ENCODE peak calls at places on chromosomes 11 and 22, in six cellular contexts. F is neural progenitor cell; Z is naive thymus-derived CD4-positive, alpha-beta T cell; W is adipocyte; S is neuronal stem cell; D is tibial nerve. N is an unnamed sample. For H3K27me3 and H3K9me3, the result is how much of the 10 kb centered on the place peaks cover.

GRCh38 chr11:134683860-134684259 is 271.8 kb upstream of the B3GAT1 start:
- DNase-seq in F (no peak), Z (no peak), W (no peak), S (no peak), D (no peak), N (no peak)

GRCh38 chr11:65433657-65434056 is 11.1 kb downstream of the NEAT1 start:
- DNase-seq in F (no peak), Z (peak), W (no peak), S (no peak), D (peak), N (no peak)

GRCh38 chr22:20781272-20781990 is 7.5 kb downstream of the SERPIND1 start:
- DNase-seq in F (no peak), Z (no peak), W (no peak), S (no peak), D (no peak), N (no peak)

GRCh38 chr22:28410050-28410816 is 269.4 kb downstream of the TTC28 start:
- DNase-seq in F (no peak), Z (no peak), W (peak), S (no peak), D (no peak), N (peak)

GRCh38 chr11:113365895-113366294 is 21.7 kb upstream of the ANKK1 start:
- DNase-seq in F (no peak), Z (no peak), W (no peak), S (no peak), D (no peak), N (no peak)

GRCh38 chr11:126115253-126115540 is 52.5 kb upstream of the CDON start:
- DNase-seq in F (no peak), Z (no peak), W (peak), S (no peak), D (peak), N (peak)

GRCh38 chr11:2885017-2885675 is 429 bp downstream of the CDKN1C start:
- DNase-seq in F (peak), Z (peak), W (peak), S (no peak), D (no peak), N (peak)

GRCh38 chr11:95904009-95904650 is 19.8 kb downstream of the MTMR2 start:
- DNase-seq in F (peak), Z (no peak), W (no peak), S (no peak), D (no peak), N (no peak)

GRCh38 chr11:46333129-46333947 is 13.9 kb upstream of the DGKZ start:
- DNase-seq in F (peak), Z (peak), W (peak), S (no peak), D (no peak), N (no peak)

GRCh38 chr11:16372355-16372754 is 16.0 kb upstream of the SOX6 start:
- DNase-seq in F (no peak), Z (no peak), W (no peak), S (no peak), D (no peak), N (no peak)

GRCh38 chr11:22244986-22245592 is 52.2 kb downstream of the ANO5 start:
- DNase-seq in F (peak), Z (no peak), W (peak), S (peak), D (no peak), N (no peak)

GRCh38 chr22:39592104-39593060 is 21.8 kb downstream of the CACNA1I start:
- DNase-seq in F (peak), Z (no peak), W (peak), S (no peak), D (no peak), N (peak)

GRCh38 chr11:2558402-2558801 is 113.6 kb downstream of the KCNQ1 start:
- DNase-seq in F (no peak), Z (no peak), W (no peak), S (no peak), D (no peak), N (no peak)

GRCh38 chr11:126405374-126405773 is 49.9 kb downstream of the ST3GAL4 start:
- DNase-seq in F (no peak), Z (no peak), W (no peak), S (no peak), D (no peak), N (no peak)

GRCh38 chr11:70503878-70504240 is 105.5 kb downstream of the CTTN start:
- DNase-seq in F (no peak), Z (no peak), W (no peak), S (no peak), D (no peak), N (no peak)

GRCh38 chr11:122645847-122646246 is 9.7 kb upstream of the UBASH3B start:
- DNase-seq in F (no peak), Z (no peak), W (no peak), S (no peak), D (no peak), N (no peak)

GRCh38 chr22:30424471-30425326 is 869 bp upstream of the MTFP1 start:
- DNase-seq in F (peak), Z (no peak), W (peak), S (no peak), D (no peak), N (no peak)

GRCh38 chr11:88103337-88104206 is 71.7 kb downstream of the RAB38 start:
- DNase-seq in F (peak), Z (peak), W (peak), S (peak), D (no peak), N (peak)

GRCh38 chr11:24239930-24240329 is 256.9 kb upstream of the LUZP2 start:
- DNase-seq in F (no peak), Z (no peak), W (no peak), S (no peak), D (no peak), N (no peak)

GRCh38 chr11:133991101-133991500 is 34.3 kb upstream of the IGSF9B start:
- DNase-seq in F (no peak), Z (no peak), W (no peak), S (no peak), D (no peak), N (no peak)

GRCh38 chr11:47524200-47524874 is 28.6 kb downstream of the CELF1 start:
- DNase-seq in F (no peak), Z (no peak), W (no peak), S (no peak), D (no peak), N (no peak)

GRCh38 chr11:29009426-29009825 is 901.2 kb downstream of the METTL15 start:
- DNase-seq in F (no peak), Z (no peak), W (peak), S (no peak), D (no peak), N (no peak)

GRCh38 chr11:115611343-115611742 is 107.1 kb upstream of the CADM1 start:
- DNase-seq in F (peak), Z (no peak), W (no peak), S (peak), D (no peak), N (no peak)

GRCh38 chr11:40338739-40339138 is 1120.7 kb downstream of the LRRC4C start:
- DNase-seq in F (no peak), Z (no peak), W (peak), S (no peak), D (no peak), N (no peak)

GRCh38 chr11:46249103-46249942 is 28.1 kb upstream of the CREB3L1 start:
- DNase-seq in F (no peak), Z (no peak), W (no peak), S (no peak), D (no peak), N (no peak)

GRCh38 chr11:73383249-73384126 is 7.3 kb downstream of the RELT start:
- DNase-seq in F (peak), Z (no peak), W (peak), S (no peak), D (no peak), N (no peak)

GRCh38 chr11:36672815-36673450 is 74.9 kb upstream of the RAG2 start:
- DNase-seq in F (peak), Z (no peak), W (peak), S (no peak), D (no peak), N (no peak)

GRCh38 chr11:68270334-68271022 is 1.3 kb downstream of the C11orf24 start:
- DNase-seq in F (no peak), Z (no peak), W (peak), S (no peak), D (no peak), N (no peak)

GRCh38 chr11:101445761-101446160 is 138.0 kb downstream of the TRPC6 start:
- DNase-seq in F (peak), Z (no peak), W (peak), S (no peak), D (no peak), N (no peak)
- H3K4me3 ChIP-seq in F (no peak), Z (no peak), W (no peak), S (no peak), D (no peak), N (no peak)

DNA sequence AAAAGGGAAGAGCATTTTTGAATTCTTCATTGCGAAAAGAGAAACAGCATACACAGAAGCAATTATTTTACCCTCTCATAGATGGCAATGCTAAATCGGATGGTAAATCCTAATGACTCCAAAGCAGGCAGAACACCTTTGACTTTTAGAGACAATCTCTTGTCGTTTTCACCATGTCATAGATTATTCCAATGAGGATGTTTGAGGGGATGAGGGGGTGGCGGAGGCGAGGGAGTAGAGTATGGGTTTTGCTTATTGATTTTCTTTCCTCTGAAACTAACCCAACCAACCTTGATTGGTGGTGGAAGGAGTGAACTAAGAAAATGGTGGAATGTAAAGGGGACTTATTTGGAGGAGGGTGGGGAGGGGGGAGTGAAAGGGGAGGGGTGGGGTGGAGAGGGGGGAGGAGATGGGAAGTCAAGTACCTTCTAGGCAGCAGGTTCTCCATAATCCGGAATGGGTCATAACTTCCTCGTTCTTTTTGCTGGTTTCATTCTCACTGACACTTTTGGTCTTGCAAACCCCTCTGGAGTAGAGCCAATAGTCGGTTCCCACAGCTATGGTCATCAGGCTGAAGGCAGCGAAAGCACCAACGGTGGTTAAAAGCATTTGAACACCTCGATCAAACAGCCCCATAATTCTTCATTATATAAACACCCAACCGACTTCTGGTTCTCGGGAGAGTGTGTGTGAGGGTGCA is 1.5 kb downstream of the CACNG2 start:
- DNase-seq in F (no peak), Z (no peak), W (no peak), S (no peak), D (no peak), N (no peak)
- H3K27me3 ChIP-seq in F (half or more), Z (under half), W (half or more), S (half or more), D (under half), N (half or more)

GRCh38 chr22:49398646-49399045 is 429.0 kb downstream of the BRD1 start:
- DNase-seq in F (no peak), Z (no peak), W (no peak), S (no peak), D (no peak), N (no peak)

GRCh38 chr22:49395617-49396016 is 432.1 kb downstream of the BRD1 start:
- DNase-seq in F (no peak), Z (no peak), W (no peak), S (no peak), D (no peak), N (no peak)

GRCh38 chr22:49398115-49398514 is 429.6 kb downstream of the BRD1 start:
- DNase-seq in F (no peak), Z (no peak), W (no peak), S (no peak), D (no peak), N (no peak)

GRCh38 chr22:49394116-49394785 is 433.4 kb downstream of the BRD1 start:
- DNase-seq in F (no peak), Z (no peak), W (no peak), S (no peak), D (no peak), N (no peak)

DNA sequence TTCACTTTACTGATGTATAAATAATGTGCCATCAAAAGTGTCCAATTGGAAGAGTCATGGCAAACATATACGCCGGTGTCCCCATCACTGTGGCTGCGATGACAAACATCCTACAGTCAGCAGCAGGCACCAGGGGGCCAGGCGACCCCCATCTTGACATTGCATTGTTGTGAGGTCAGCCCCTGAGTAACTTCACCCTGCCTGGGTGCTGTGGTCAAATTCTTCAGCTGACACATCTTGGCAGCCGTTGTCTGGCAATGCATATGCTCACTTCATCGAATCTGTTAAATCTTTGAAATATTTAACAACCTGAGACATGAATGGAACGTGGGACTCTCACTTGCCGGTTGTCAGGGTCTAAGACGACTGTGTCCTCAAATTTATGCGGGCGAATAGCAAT is 430.9 kb downstream of the BRD1 start:
- DNase-seq in F (no peak), Z (no peak), W (no peak), S (no peak), D (no peak), N (no peak)
- H3K9me3 ChIP-seq in F (under half), Z (under half), W (under half), S (under half), D (under half), N (under half)

DNA sequence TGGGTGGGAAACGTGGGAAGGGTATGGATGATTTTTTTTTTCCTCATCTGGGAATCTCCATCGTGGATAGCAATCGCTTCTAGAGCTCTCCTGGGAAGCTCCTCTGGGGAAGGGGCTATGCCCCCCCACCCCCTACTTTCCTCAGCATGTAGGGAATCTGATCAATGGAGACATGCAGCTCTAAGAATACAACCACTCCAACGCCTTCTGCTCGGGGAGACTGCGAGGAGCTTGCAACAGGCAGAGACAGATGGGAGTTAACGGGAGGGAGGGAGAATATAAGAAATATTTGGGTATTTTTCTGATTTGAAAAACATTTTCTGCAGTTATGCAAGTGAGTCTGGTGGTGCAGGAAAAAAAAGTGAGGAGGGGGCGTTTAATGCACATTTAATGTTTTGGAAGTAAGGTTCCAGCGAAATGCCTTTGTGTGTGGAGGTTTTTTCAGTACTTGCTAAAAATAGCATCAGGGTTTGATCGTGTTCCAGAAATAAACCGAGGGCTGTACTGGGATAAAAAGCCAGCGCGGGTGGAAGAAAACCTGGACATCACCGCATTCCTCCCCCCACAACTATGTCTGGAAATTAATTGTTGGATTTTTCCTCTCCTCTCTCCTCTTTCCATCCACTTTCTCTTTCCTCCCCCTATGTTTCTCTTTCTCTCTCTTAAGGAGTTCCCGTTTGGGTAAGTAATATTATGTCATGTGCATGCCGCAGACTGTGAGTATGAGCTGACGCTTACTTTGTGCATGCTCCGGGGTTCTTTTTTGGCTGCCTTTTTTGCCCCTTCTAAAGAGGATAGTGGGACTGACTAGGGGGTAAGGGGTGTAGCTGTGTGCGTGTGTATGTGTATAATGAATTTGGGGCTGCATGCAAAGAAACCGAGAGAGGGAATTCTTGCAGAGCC is 104.4 kb upstream of the HSD17B12 start:
- DNase-seq in F (no peak), Z (no peak), W (peak), S (no peak), D (no peak), N (no peak)
- H3K4me3 ChIP-seq in F (peak), Z (no peak), W (peak), S (peak), D (no peak), N (no peak)

N was measured in MG63.